ENCODE peak calls at places on chromosomes 16 and 17, in five cellular contexts. E is IMR-90, S is left lung, R is body of pancreas, K is dorsolateral prefrontal cortex. G is an unnamed sample.

GRCh38 chr17:38873646-38874380 is 4.0 kb downstream of the LASP1 start:
- DNase-seq in E (no peak), S (no peak), R (no peak), K (no peak), G (no peak)

GRCh38 chr17:55086635-55087058 is 118.1 kb downstream of the STXBP4 start:
- DNase-seq in E (peak; percentile 90), S (no peak), R (no peak), K (no peak), G (no peak)

GRCh38 chr17:69474171-69474831 is 59.8 kb downstream of the MAP2K6 start:
- DNase-seq in E (no peak), S (no peak), R (no peak), K (no peak), G (no peak)

GRCh38 chr17:31202968-31203367 is 94.1 kb downstream of the OMG start:
- DNase-seq in E (peak; percentile 38), S (peak; percentile 61), R (no peak), K (no peak), G (no peak)

GRCh38 chr17:67258836-67259468 is 14.0 kb upstream of the HELZ start:
- DNase-seq in E (no peak), S (no peak), R (no peak), K (no peak), G (no peak)

GRCh38 chr17:41667280-41668008 is 21.2 kb upstream of the EIF1 start:
- DNase-seq in E (no peak), S (no peak), R (no peak), K (no peak), G (no peak)

GRCh38 chr16:49410226-49410625 is 36.6 kb downstream of the C16orf78 start:
- DNase-seq in E (no peak), S (no peak), R (no peak), K (no peak), G (no peak)

GRCh38 chr17:40958086-40958953 is 8.4 kb downstream of the KRT39 start:
- DNase-seq in E (no peak), S (no peak), R (no peak), K (no peak), G (no peak)

GRCh38 chr17:33229499-33229898 is 63.6 kb downstream of the ASIC2 start:
- DNase-seq in E (no peak), S (no peak), R (peak; percentile 32), K (no peak), G (no peak)

GRCh38 chr16:89581045-89581695 is 5.6 kb downstream of the CPNE7 start:
- DNase-seq in E (peak; percentile 99), S (peak; percentile 50), R (no peak), K (no peak), G (no peak)

GRCh38 chr17:6772016-6772415 is 4.0 kb upstream of the FBXO39 start:
- DNase-seq in E (no peak), S (no peak), R (no peak), K (no peak), G (no peak)

GRCh38 chr17:75909051-75909811 is 4.5 kb upstream of the MRPL38 start:
- DNase-seq in E (no peak), S (no peak), R (no peak), K (no peak), G (no peak)

GRCh38 chr17:64358261-64358788 is 32.3 kb downstream of the PECAM1 start:
- DNase-seq in E (no peak), S (no peak), R (no peak), K (no peak), G (no peak)

GRCh38 chr17:83064021-83064731 is 15.2 kb upstream of the METRNL start:
- DNase-seq in E (no peak), S (peak; percentile 30), R (peak; percentile 10), K (no peak), G (peak; percentile 14)

GRCh38 chr16:58085584-58086251 is 43.5 kb downstream of the CFAP20 start:
- DNase-seq in E (no peak), S (no peak), R (no peak), K (no peak), G (no peak)

GRCh38 chr17:49414622-49415350 is at the start of gene PHB1:
- DNase-seq in E (peak; percentile 97), S (peak; percentile 96), R (peak; percentile 97), K (peak; percentile 99), G (peak; percentile 92)

GRCh38 chr17:3556905-3557767 is 476 bp downstream of the TRPV3 start:
- DNase-seq in E (no peak), S (no peak), R (no peak), K (no peak), G (no peak)

GRCh38 chr17:8081876-8082275 is 5.6 kb downstream of the ALOX12B start:
- DNase-seq in E (no peak), S (no peak), R (no peak), K (no peak), G (no peak)

GRCh38 chr16:62213763-62214162 is 177.5 kb upstream of the CDH8 start:
- DNase-seq in E (no peak), S (no peak), R (no peak), K (no peak), G (no peak)

GRCh38 chr17:21466550-21466949 is 90.4 kb downstream of the KCNJ12 start:
- DNase-seq in E (no peak), S (no peak), R (no peak), K (no peak), G (no peak)

GRCh38 chr17:6435968-6436367 is 1.0 kb upstream of the AIPL1 start:
- DNase-seq in E (peak; percentile 61), S (peak; percentile 61), R (peak; percentile 60), K (peak; percentile 54), G (peak; percentile 74)

GRCh38 chr17:63701477-63702222 is 1.7 kb upstream of the LIMD2 start:
- DNase-seq in E (no peak), S (peak; percentile 71), R (no peak), K (peak; percentile 60), G (no peak)

GRCh38 chr16:6682142-6682811 is 650.4 kb upstream of the RBFOX1 start:
- DNase-seq in E (no peak), S (no peak), R (peak; percentile 22), K (peak; percentile 42), G (peak; percentile 52)

GRCh38 chr16:8375208-8375607 is 215.1 kb downstream of the TMEM114 start:
- DNase-seq in E (no peak), S (no peak), R (no peak), K (no peak), G (no peak)

GRCh38 chr16:8376430-8376829 is 213.9 kb downstream of the TMEM114 start:
- DNase-seq in E (no peak), S (no peak), R (no peak), K (no peak), G (no peak)

GRCh38 chr16:8374586-8374985 is 215.7 kb downstream of the TMEM114 start:
- DNase-seq in E (no peak), S (no peak), R (no peak), K (peak; percentile 10), G (no peak)

GRCh38 chr16:8372141-8372540 is 218.2 kb downstream of the TMEM114 start:
- DNase-seq in E (no peak), S (no peak), R (no peak), K (no peak), G (no peak)

DNA sequence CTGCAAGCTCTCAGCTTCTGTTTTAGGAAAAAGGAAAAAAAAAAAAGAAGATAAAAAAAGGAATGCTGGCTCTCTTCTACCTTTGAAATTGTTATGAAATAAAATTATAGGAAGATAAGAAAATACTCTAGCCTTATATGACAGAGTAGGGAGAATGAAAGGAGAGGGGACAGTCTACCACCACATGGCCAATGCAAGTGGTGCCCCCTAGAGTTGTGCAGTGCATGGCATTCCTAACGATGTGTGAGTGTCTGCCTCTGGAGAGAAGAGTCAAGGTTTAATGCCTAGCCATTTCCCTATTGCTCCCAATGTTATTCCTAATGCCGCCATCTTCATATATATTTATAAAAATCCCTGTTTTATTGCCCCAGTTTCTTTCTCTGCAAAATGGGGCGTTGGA is 216.3 kb downstream of the TMEM114 start:
- DNase-seq in E (no peak), S (no peak), R (no peak), K (no peak), G (no peak)
- TF ChIP-seq CTCF in E (no peak), S (no peak), R (no peak), K (no peak), G (no peak)

GRCh38 chr17:48068491-48068961 is 20.4 kb downstream of the NFE2L1 start:
- DNase-seq in E (peak; percentile 65), S (no peak), R (no peak), K (no peak), G (no peak)

GRCh38 chr17:48077555-48077954 is 23.7 kb downstream of the CBX1 start:
- DNase-seq in E (no peak), S (no peak), R (no peak), K (no peak), G (no peak)

GRCh38 chr17:48070195-48070594 is 22.0 kb downstream of the NFE2L1 start:
- DNase-seq in E (no peak), S (no peak), R (no peak), K (no peak), G (no peak)

GRCh38 chr17:48071654-48072053 is 23.5 kb downstream of the NFE2L1 start:
- DNase-seq in E (peak; percentile 36), S (no peak), R (no peak), K (no peak), G (no peak)

GRCh38 chr17:48074322-48075054 is 26.3 kb downstream of the NFE2L1 start:
- DNase-seq in E (peak; percentile 82), S (peak; percentile 66), R (peak; percentile 87), K (peak; percentile 90), G (no peak)
- TF ChIP-seq CTCF in E (peak; percentile 93), S (peak; percentile 77), R (peak; percentile 54), K (peak; percentile 80), G (peak; percentile 61)

DNA sequence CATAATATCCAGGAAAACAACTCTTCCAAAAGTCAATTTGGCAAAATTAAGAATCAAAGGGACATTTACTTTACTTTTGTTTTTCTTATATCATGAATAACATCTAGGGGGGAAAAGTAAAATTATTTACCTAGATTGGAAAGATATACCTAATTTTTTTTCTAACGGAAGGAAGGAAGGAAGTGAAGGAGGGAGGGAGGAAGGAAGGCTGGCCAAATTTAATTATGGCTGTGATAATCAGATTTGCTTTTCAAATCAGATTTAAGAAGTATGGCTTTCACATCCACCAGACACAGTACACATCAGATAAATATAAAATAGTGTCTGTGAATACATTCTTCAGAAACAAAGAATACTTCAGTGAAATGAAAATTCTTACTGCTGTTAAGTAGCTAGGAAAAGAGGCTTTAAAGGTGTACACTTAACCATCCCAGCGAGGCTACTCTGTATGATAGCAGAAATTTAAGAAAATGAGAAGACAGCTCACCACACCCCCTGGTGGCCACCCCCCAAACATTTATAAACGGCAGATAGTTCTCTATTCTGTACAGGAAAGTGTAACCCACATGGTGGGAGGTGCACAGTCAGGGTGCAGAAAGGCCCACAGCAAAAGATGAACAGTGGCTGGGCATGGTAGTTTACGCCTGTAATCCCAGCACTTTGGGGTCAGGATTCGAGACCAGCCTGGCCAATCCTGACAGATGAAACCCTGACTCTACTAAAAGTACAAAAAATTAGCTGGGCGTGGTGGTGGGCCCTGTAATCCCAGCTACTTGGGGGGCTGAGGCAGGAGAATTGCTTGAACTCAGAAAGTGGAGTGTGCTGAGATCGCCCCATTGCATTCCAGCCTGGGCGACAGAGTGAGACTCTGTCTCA is 150.9 kb downstream of the SSH2 start:
- DNase-seq in E (peak; percentile 46), S (peak; percentile 53), R (peak; percentile 73), K (peak; percentile 89), G (peak; percentile 35)
- TF ChIP-seq CTCF in E (peak; percentile 73), S (peak; percentile 73), R (peak; percentile 45), K (peak; percentile 82), G (peak; percentile 88)

DNA sequence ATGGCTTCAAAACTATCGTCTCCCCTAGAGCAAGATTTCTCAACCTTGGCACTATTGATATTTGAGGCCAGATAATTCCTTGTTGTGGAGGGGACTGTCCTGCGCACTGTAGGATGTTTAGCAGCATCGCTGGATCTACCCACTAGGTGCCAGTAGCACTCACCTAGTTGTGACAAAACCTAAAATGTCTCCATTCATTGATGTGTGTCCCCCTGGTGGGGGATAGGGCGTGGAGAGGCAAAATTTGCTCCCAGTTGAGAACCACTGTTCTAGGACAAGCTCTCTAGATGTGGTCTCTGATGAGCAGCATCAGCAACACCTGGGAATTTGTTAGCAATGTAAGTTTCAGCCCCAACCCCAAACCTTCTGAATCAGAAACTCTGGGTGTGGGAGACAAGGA is 259.0 kb downstream of the XYLT1 start:
- DNase-seq in E (no peak), S (no peak), R (no peak), K (no peak), G (no peak)
- TF ChIP-seq CTCF in E (peak; percentile 9), S (no peak), R (no peak), K (no peak), G (no peak)